ENCODE peak calls at places on chromosome 1, in seven cellular contexts. Y, E, J, N, Z, X and A are unnamed samples.

GRCh38 chr1:167492509-167492910 is 25.8 kb downstream of the CD247 start:
- DNase-seq in J (peak; percentile 12), N (no peak), Y (no peak), E (no peak), X (no peak), Z (no peak), A (no peak)

GRCh38 chr1:155326020-155326526 is 5.4 kb downstream of the RUSC1 start:
- DNase-seq in J (no peak), Y (no peak), E (no peak), Z (no peak), X (no peak), N (no peak), A (no peak)

GRCh38 chr1:63269571-63269970 is 52.8 kb upstream of the FOXD3 start:
- DNase-seq in N (no peak), E (no peak), X (no peak), Y (no peak), J (no peak), Z (no peak), A (no peak)

GRCh38 chr1:109821221-109821669 is 57.5 kb upstream of the EPS8L3 start:
- DNase-seq in J (no peak), Y (peak; percentile 92), Z (no peak), X (no peak), E (no peak), N (peak; percentile 90), A (no peak)

GRCh38 chr1:162458206-162458605 is 39.4 kb upstream of the UHMK1 start:
- DNase-seq in N (no peak), X (no peak), Z (no peak), J (no peak), E (no peak), Y (no peak), A (no peak)

GRCh38 chr1:3040004-3040403 is 18.7 kb downstream of the ACTRT2 start:
- DNase-seq in E (no peak), N (no peak), X (no peak), Z (peak; percentile 27), Y (no peak), J (no peak), A (peak; percentile 39)

GRCh38 chr1:80155371-80155770 is 1148.8 kb upstream of the ADGRL4 start:
- DNase-seq in J (no peak), X (peak; percentile 62), Y (no peak), Z (no peak), N (no peak), E (no peak), A (no peak)

GRCh38 chr1:40315795-40316594 is 1.1 kb downstream of the COL9A2 start:
- DNase-seq in X (peak; percentile 58), E (no peak), Z (peak; percentile 77), N (no peak), Y (no peak), J (no peak), A (no peak)

GRCh38 chr1:172343246-172344099 is 77.0 kb upstream of the C1orf105 start:
- DNase-seq in X (no peak), J (no peak), Y (no peak), Z (no peak), N (no peak), E (no peak), A (no peak)

GRCh38 chr1:1106510-1107221 is 9.2 kb downstream of the C1orf159 start:
- DNase-seq in E (no peak), J (no peak), Y (peak; percentile 43), X (no peak), Z (peak; percentile 79), N (no peak), A (no peak)

GRCh38 chr1:119715542-119715941 is 3.8 kb downstream of the PHGDH start:
- DNase-seq in Y (no peak), X (peak; percentile 35), J (no peak), Z (no peak), E (no peak), N (no peak), A (no peak)

GRCh38 chr1:24541711-24542346 is 14.1 kb upstream of the NCMAP start:
- DNase-seq in E (no peak), X (peak; percentile 55), Z (no peak), Y (no peak), J (no peak), N (no peak), A (no peak)

GRCh38 chr1:63757334-63757733 is 16.5 kb upstream of the ROR1 start:
- DNase-seq in E (no peak), X (no peak), J (no peak), Z (no peak), Y (no peak), N (no peak), A (no peak)

GRCh38 chr1:33126411-33127000 is 45.6 kb downstream of the AZIN2 start:
- DNase-seq in Z (no peak), X (no peak), N (no peak), J (no peak), Y (no peak), E (no peak), A (peak; percentile 39)

GRCh38 chr1:220516014-220516721 is 11.8 kb upstream of the MARK1 start:
- DNase-seq in Z (no peak), N (no peak), J (no peak), Y (no peak), E (no peak), X (no peak), A (no peak)

GRCh38 chr1:244052011-244052727 is 1.1 kb downstream of the ZBTB18 start:
- DNase-seq in J (no peak), E (no peak), Y (no peak), X (no peak), N (no peak), Z (no peak), A (no peak)

GRCh38 chr1:55472784-55473183 is 257.6 kb upstream of the USP24 start:
- DNase-seq in Y (no peak), Z (no peak), X (no peak), N (no peak), J (no peak), E (no peak), A (no peak)

GRCh38 chr1:16244650-16245285 is 7.8 kb upstream of the CPLANE2 start:
- DNase-seq in X (no peak), Z (no peak), J (no peak), N (no peak), E (no peak), Y (no peak), A (no peak)

GRCh38 chr1:233379869-233380438 is 52.4 kb downstream of the MAP3K21 start:
- DNase-seq in E (no peak), Z (no peak), N (no peak), Y (no peak), J (no peak), X (no peak), A (no peak)

GRCh38 chr1:233375653-233376052 is 48.1 kb downstream of the MAP3K21 start:
- DNase-seq in J (no peak), Z (no peak), Y (no peak), E (no peak), X (no peak), N (no peak), A (no peak)

GRCh38 chr1:233372218-233373125 is 44.9 kb downstream of the MAP3K21 start:
- DNase-seq in Y (no peak), X (no peak), J (no peak), E (no peak), Z (no peak), N (no peak), A (no peak)

GRCh38 chr1:233373226-233373625 is 45.7 kb downstream of the MAP3K21 start:
- DNase-seq in J (no peak), E (no peak), Y (no peak), N (no peak), X (no peak), Z (no peak), A (no peak)

GRCh38 chr1:233376711-233377110 is 49.2 kb downstream of the MAP3K21 start:
- DNase-seq in E (no peak), J (no peak), Y (no peak), X (no peak), N (no peak), Z (no peak), A (no peak)
- TF ChIP-seq CTCF in E (no peak), J (no peak), Y (no peak), X (peak; percentile 45), N (no peak), Z (no peak), A (no peak)

DNA sequence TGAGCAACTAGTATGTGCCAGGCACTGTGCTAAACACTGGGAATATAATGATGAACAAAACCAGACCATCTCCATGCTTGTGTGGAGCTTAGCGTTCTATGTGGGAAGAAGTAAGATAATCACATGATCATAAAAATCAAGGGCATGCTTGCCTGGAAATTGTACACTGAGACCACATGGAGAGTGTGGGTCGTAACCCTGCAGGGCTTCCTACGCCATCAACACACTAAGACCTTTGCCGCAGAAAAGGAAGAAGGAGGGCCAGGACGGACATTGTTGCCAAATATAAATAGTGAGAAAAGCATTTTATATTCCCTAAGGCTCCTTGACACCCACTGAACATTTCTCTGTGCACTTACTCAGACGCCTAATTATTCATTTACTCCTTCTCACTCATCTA is 388.1 kb upstream of the VAMP3 start:
- DNase-seq in X (no peak), Z (no peak), E (no peak), J (no peak), N (no peak), Y (no peak), A (no peak)
- TF ChIP-seq CTCF in X (no peak), Z (no peak), E (no peak), J (no peak), N (no peak), Y (no peak), A (no peak)

DNA sequence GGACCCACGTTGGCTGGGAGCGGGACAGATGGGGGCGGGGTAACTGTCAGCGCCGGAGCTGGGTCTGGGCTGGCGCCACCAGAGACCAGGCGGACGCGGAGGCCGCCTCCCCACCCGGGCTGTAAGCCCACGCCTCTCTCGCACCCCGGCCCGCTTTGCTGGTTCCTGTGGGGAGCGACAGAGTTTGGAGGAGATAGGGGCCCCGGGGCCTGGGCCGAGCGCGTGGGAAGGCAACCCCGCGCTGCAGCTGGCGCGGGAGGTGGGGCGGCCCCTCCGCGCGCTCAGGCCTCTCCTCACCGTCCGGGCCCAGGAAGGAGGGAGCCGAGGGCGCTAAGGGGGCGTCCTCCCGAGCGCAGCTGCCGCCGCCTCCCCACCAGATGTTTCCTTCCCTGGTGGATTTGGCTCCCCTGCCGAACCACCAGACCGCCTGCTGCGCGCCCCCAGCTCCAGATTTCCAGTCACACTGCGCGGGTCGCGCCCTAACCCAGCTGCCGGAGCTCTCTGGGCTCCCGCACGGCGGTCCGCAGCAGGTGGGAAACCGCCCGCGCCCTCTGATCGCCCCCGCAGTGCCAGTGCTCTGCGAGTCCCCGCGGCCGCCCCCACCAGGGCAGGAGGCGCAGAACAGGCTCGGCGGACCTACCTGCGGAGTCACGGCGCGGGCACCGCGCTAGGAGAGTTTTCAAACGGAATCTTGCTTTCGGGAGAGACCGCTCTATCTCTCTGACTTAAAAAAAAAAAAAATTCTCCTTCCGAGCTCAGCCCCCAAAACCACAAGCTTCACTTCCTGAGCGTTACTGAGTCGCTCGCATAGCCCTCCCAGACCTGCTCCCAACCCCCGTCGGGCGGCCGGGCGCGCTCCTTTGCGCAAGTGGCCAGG is 1.1 kb downstream of the GFI1 start:
- DNase-seq in E (peak; percentile 50), Y (no peak), N (no peak), Z (peak; percentile 92), J (no peak), X (peak; percentile 84), A (peak; percentile 76)
- TF ChIP-seq CTCF in E (peak; percentile 50), Y (peak; percentile 21), N (no peak), Z (no peak), J (peak; percentile 56), X (peak; percentile 47), A (peak; percentile 39)

DNA sequence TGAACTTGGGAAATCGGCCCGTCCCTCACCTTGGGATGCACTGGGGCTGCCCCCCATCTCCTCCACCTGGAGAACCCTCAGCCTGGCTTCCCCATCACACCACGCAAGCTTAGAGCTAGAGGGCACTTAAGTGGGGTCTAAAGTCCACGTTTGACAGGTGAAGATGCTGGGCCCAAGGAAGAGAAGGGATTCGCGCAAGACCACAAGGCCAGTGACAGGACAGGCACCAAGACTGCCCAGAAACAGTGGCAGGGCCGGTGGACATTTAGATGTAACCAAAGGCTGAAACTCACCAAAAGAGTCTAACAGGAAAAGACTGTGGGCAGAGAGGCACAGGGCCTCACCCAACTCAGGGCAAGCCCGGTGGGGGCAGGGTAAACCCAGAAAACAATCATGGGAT is 130.8 kb upstream of the EDN2 start:
- DNase-seq in J (no peak), Y (no peak), E (no peak), N (no peak), X (no peak), Z (no peak), A (no peak)
- TF ChIP-seq CTCF in J (no peak), Y (no peak), E (no peak), N (no peak), X (no peak), Z (no peak), A (no peak)